ENCODE peak calls at places on chromosomes 5 and 9, in six cellular contexts. One of them, this sample, is unnamed.

GRCh38 chr5:40675396-40676133 is 4.2 kb upstream of the PTGER4 start:
- DNase-seq in sigmoid colon: no peak
- DNase-seq in ovary: no peak
- DNase-seq in A549: no peak
- DNase-seq in H1: no peak
- DNase-seq in suprapubic skin: no peak
- DNase-seq in this sample: no peak

GRCh38 chr5:140298183-140298601 is 4.7 kb downstream of the PFDN1 start:
- DNase-seq in sigmoid colon: no peak
- DNase-seq in ovary: no peak
- DNase-seq in A549: no peak
- DNase-seq in H1: no peak
- DNase-seq in suprapubic skin: no peak
- DNase-seq in this sample: no peak

GRCh38 chr9:16727452-16728127 is 142.9 kb downstream of the BNC2 start:
- DNase-seq in sigmoid colon: no peak
- DNase-seq in ovary: no peak
- DNase-seq in A549: no peak
- DNase-seq in H1: no peak
- DNase-seq in suprapubic skin: no peak
- DNase-seq in this sample: no peak

GRCh38 chr9:94908041-94908563 is 181.6 kb downstream of the AOPEP start:
- DNase-seq in sigmoid colon: no peak
- DNase-seq in ovary: no peak
- DNase-seq in A549: no peak
- DNase-seq in H1: no peak
- DNase-seq in suprapubic skin: no peak
- DNase-seq in this sample: no peak

GRCh38 chr9:107172160-107172978 is 110.7 kb upstream of the RAD23B start:
- DNase-seq in sigmoid colon: peak; percentile 84
- DNase-seq in ovary: peak; percentile 75
- DNase-seq in A549: peak; percentile 35
- DNase-seq in H1: peak; percentile 41
- DNase-seq in suprapubic skin: no peak
- DNase-seq in this sample: peak; percentile 66

GRCh38 chr5:73393606-73394489 is 54.7 kb downstream of the FOXD1 start:
- DNase-seq in sigmoid colon: no peak
- DNase-seq in ovary: no peak
- DNase-seq in A549: no peak
- DNase-seq in H1: no peak
- DNase-seq in suprapubic skin: no peak
- DNase-seq in this sample: no peak

GRCh38 chr5:77842247-77842646 is 66.1 kb upstream of the TBCA start:
- DNase-seq in sigmoid colon: no peak
- DNase-seq in ovary: no peak
- DNase-seq in A549: no peak
- DNase-seq in H1: no peak
- DNase-seq in suprapubic skin: no peak
- DNase-seq in this sample: no peak

GRCh38 chr5:16160706-16161105 is 18.9 kb downstream of the MARCHF11 start:
- DNase-seq in sigmoid colon: no peak
- DNase-seq in ovary: no peak
- DNase-seq in A549: peak; percentile 20
- DNase-seq in H1: no peak
- DNase-seq in suprapubic skin: no peak
- DNase-seq in this sample: no peak

GRCh38 chr9:100296407-100296806 is 56.3 kb downstream of the TEX10 start:
- DNase-seq in sigmoid colon: no peak
- DNase-seq in ovary: no peak
- DNase-seq in A549: no peak
- DNase-seq in H1: no peak
- DNase-seq in suprapubic skin: no peak
- DNase-seq in this sample: no peak

DNA sequence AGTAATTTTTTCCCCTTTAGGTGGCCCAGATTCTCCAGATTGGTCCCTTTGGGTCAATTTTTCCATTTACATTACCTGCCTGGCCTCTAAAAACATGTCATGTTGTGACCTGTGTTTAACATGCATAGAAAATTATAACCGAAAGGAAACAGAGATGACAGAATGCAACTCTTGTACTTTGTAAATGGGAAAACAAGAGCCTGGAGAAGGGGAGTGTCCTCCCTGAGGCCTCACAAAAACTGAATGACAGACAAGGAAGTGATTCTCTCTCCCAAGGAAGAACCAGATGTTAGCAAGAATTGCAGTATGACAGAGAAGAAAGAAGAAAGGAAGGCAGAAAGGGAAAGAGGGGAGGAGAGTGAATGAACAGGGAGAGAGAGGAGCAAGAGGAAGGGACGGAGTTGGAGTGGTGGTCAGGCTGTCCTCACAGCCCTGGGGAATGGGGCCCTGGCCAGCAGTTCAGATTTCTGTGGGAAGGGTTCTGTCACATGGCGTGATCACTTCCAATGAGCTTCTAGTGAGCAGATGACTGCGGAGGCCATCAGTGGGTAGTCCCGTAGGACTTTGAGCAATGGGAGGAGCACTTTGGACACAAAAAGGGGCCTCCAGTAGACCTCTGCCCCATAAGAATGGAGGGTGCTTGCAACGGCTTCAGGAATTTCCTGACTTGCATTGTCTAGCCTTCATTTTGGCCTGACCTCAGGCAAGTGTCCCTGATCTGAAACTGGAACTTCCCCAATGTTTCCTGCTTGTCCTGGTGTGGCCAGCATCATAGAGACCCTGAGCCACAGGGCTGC is 31.6 kb downstream of the ABLIM3 start:
- DNase-seq in sigmoid colon: no peak
- DNase-seq in ovary: no peak
- DNase-seq in A549: no peak
- DNase-seq in H1: no peak
- DNase-seq in suprapubic skin: no peak
- DNase-seq in this sample: no peak
- TF ChIP-seq EP300 in sigmoid colon: no peak
- TF ChIP-seq EP300 in ovary: no peak
- TF ChIP-seq EP300 in A549: no peak
- TF ChIP-seq EP300 in H1: no peak
- TF ChIP-seq EP300 in suprapubic skin: no peak
- TF ChIP-seq EP300 in this sample: no peak

GRCh38 chr5:156595132-156595787 is 254.8 kb upstream of the PPP1R2B start:
- DNase-seq in sigmoid colon: peak; percentile 92
- DNase-seq in ovary: no peak
- DNase-seq in A549: no peak
- DNase-seq in H1: no peak
- DNase-seq in suprapubic skin: no peak
- DNase-seq in this sample: peak; percentile 28
- TF ChIP-seq EP300 in sigmoid colon: peak; percentile 95
- TF ChIP-seq EP300 in ovary: no peak
- TF ChIP-seq EP300 in A549: no peak
- TF ChIP-seq EP300 in H1: no peak
- TF ChIP-seq EP300 in suprapubic skin: peak; percentile 94
- TF ChIP-seq EP300 in this sample: peak; percentile 67

GRCh38 chr5:160469156-160470144 is 47.8 kb downstream of the PTTG1 start:
- DNase-seq in sigmoid colon: no peak
- DNase-seq in ovary: no peak
- DNase-seq in A549: no peak
- DNase-seq in H1: no peak
- DNase-seq in suprapubic skin: no peak
- DNase-seq in this sample: no peak

GRCh38 chr5:160468576-160468975 is 46.9 kb downstream of the PTTG1 start:
- DNase-seq in sigmoid colon: no peak
- DNase-seq in ovary: no peak
- DNase-seq in A549: no peak
- DNase-seq in H1: no peak
- DNase-seq in suprapubic skin: no peak
- DNase-seq in this sample: no peak

GRCh38 chr5:160466889-160467554 is 45.4 kb downstream of the PTTG1 start:
- DNase-seq in sigmoid colon: no peak
- DNase-seq in ovary: no peak
- DNase-seq in A549: no peak
- DNase-seq in H1: no peak
- DNase-seq in suprapubic skin: no peak
- DNase-seq in this sample: no peak

GRCh38 chr5:160466121-160466520 is 44.5 kb downstream of the PTTG1 start:
- DNase-seq in sigmoid colon: no peak
- DNase-seq in ovary: no peak
- DNase-seq in A549: no peak
- DNase-seq in H1: no peak
- DNase-seq in suprapubic skin: no peak
- DNase-seq in this sample: no peak

GRCh38 chr5:160467555-160468418 is 46.1 kb downstream of the PTTG1 start:
- DNase-seq in sigmoid colon: peak; percentile 81
- DNase-seq in ovary: no peak
- DNase-seq in A549: peak; percentile 30
- DNase-seq in H1: no peak
- DNase-seq in suprapubic skin: peak; percentile 86
- DNase-seq in this sample: peak; percentile 82
- TF ChIP-seq EP300 in sigmoid colon: no peak
- TF ChIP-seq EP300 in ovary: no peak
- TF ChIP-seq EP300 in A549: no peak
- TF ChIP-seq EP300 in H1: no peak
- TF ChIP-seq EP300 in suprapubic skin: no peak
- TF ChIP-seq EP300 in this sample: no peak

DNA sequence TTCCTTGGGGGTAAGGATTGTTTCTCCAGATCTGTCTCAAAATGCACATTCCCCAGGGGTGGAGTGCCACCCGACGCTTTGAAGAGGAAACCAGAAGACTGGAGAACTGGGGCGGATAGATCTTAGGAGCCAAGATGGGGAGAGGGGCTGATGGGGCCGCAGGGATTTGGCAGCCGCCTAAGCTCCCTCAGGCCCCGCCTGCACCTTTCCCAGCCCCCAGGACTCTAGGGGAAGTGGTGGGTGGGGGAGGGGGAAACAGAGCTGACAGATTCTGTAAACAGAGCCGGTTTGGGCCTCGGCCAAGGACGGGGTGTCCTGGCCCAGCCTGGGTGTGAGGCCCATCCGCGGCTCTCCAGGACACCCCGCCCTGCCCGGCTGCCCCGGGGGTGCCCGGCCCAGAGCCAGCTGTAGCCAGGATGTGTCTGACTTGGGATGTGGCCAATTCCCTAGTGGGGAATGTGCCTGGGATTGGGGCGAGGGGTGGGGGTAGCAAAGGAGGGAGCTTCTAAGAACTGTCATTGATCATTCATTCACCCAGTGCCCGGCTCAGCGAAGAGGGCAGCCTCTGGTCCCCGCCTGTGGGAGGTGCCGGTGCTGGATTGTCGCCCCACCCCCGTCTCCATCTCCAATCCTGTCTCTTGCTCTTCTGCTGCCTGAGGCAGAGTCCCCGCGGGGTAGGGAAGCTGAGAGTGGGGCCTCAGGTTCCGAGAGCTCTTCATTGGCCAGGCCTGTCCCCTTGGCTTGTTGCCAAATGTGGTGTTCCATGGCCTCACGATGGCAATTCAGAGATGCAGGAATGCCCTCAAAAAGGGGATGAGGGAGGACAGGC is 54.8 kb upstream of the CDKN2AIPNL start:
- DNase-seq in sigmoid colon: peak; percentile 99
- DNase-seq in ovary: peak; percentile 98
- DNase-seq in A549: peak; percentile 90
- DNase-seq in H1: peak; percentile 88
- DNase-seq in suprapubic skin: peak; percentile 99
- DNase-seq in this sample: peak; percentile 95
- TF ChIP-seq EP300 in sigmoid colon: peak; percentile 99
- TF ChIP-seq EP300 in ovary: peak; percentile 33
- TF ChIP-seq EP300 in A549: peak; percentile 55
- TF ChIP-seq EP300 in H1: no peak
- TF ChIP-seq EP300 in suprapubic skin: peak; percentile 95
- TF ChIP-seq EP300 in this sample: peak; percentile 99

GRCh38 chr5:65334077-65334476 is 147.6 kb downstream of the ADAMTS6 start:
- DNase-seq in sigmoid colon: no peak
- DNase-seq in ovary: no peak
- DNase-seq in A549: no peak
- DNase-seq in H1: no peak
- DNase-seq in suprapubic skin: no peak
- DNase-seq in this sample: peak; percentile 65
- TF ChIP-seq EP300 in sigmoid colon: no peak
- TF ChIP-seq EP300 in ovary: no peak
- TF ChIP-seq EP300 in A549: no peak
- TF ChIP-seq EP300 in H1: no peak
- TF ChIP-seq EP300 in suprapubic skin: no peak
- TF ChIP-seq EP300 in this sample: no peak

GRCh38 chr9:3526903-3527652 is 1.3 kb upstream of the RFX3 start:
- DNase-seq in sigmoid colon: no peak
- DNase-seq in ovary: no peak
- DNase-seq in A549: peak; percentile 27
- DNase-seq in H1: no peak
- DNase-seq in suprapubic skin: no peak
- DNase-seq in this sample: peak; percentile 21

GRCh38 chr9:3527653-3527960 is 1.8 kb upstream of the RFX3 start:
- DNase-seq in sigmoid colon: no peak
- DNase-seq in ovary: no peak
- DNase-seq in A549: no peak
- DNase-seq in H1: no peak
- DNase-seq in suprapubic skin: no peak
- DNase-seq in this sample: no peak

GRCh38 chr9:3525836-3526165 is at the start of gene RFX3:
- DNase-seq in sigmoid colon: peak; percentile 95
- DNase-seq in ovary: peak; percentile 92
- DNase-seq in A549: peak; percentile 69
- DNase-seq in H1: peak; percentile 74
- DNase-seq in suprapubic skin: peak; percentile 93
- DNase-seq in this sample: peak; percentile 90

GRCh38 chr9:3525088-3525835 is 539 bp downstream of the RFX3 start:
- DNase-seq in sigmoid colon: no peak
- DNase-seq in ovary: peak; percentile 17
- DNase-seq in A549: no peak
- DNase-seq in H1: no peak
- DNase-seq in suprapubic skin: no peak
- DNase-seq in this sample: no peak

DNA sequence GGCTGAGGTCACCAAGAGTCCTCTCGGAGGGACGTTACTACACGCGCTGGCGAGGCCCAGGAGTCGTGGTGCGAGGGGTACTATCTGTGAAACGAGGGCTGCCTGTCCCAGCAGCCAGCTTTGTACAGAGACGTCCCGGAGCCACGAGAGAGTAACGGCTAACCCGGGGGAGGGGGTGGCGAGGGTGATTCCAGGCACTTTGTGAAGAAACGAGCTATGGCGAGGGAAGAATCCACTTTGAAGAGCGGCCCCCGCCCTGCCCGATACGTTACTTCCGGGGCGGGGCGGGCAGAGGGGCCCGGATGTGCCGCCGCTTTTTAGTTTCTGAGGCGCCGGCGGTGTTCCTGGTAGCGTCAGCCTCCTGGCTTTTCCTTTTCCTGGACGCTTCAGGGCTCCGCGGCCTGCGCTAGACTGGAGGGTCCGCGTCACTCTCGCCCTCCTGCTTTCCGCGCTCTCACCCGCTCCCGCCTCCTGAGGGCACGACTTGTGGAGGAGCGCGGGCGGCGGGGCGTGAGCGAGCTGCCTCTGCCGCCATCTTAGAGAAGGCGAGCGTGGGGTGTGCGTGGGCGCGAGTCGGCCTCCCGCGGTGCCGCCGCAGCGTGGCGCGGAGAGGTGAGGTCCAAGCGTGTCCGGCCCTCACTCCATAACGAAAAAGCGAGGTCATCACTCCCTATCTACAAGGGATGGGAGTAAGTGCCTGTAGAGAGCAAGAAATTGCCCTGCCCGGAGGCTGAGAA is 533 bp upstream of the RFX3 start:
- DNase-seq in sigmoid colon: peak; percentile 93
- DNase-seq in ovary: peak; percentile 92
- DNase-seq in A549: peak; percentile 56
- DNase-seq in H1: no peak
- DNase-seq in suprapubic skin: peak; percentile 93
- DNase-seq in this sample: peak; percentile 82
- TF ChIP-seq EP300 in sigmoid colon: no peak
- TF ChIP-seq EP300 in ovary: no peak
- TF ChIP-seq EP300 in A549: no peak
- TF ChIP-seq EP300 in H1: no peak
- TF ChIP-seq EP300 in suprapubic skin: no peak
- TF ChIP-seq EP300 in this sample: no peak